ENCODE peak calls at places on chromosomes 3 and 15, in four cellular contexts. S, D, V and Y are unnamed samples.

GRCh38 chr3:139679218-139679617 is 1.4 kb upstream of the NMNAT3 start:
- DNase-seq in S (no peak), D (no peak), V (no peak), Y (no peak)

GRCh38 chr15:28125673-28126651 is 26.8 kb upstream of the OCA2 start:
- DNase-seq in D (no peak), V (no peak), S (no peak), Y (peak; percentile 41)

GRCh38 chr3:38543602-38544001 is 47.5 kb downstream of the EXOG start:
- DNase-seq in S (no peak), V (no peak), D (no peak), Y (peak; percentile 86)

GRCh38 chr15:63023351-63023945 is 19.1 kb upstream of the TPM1 start:
- DNase-seq in D (no peak), V (no peak), S (no peak), Y (no peak)

GRCh38 chr15:85494035-85494793 is 113.8 kb downstream of the AKAP13 start:
- DNase-seq in S (no peak), V (no peak), D (no peak), Y (no peak)

GRCh38 chr15:93378547-93378946 is 289.5 kb upstream of the RGMA start:
- DNase-seq in D (no peak), V (peak; percentile 51), S (no peak), Y (no peak)

GRCh38 chr3:47404955-47405790 is 24.4 kb downstream of the PTPN23 start:
- DNase-seq in V (peak; percentile 49), S (peak; percentile 67), D (no peak), Y (no peak)

GRCh38 chr3:40173291-40173710 is 136.2 kb upstream of the EIF1B start:
- DNase-seq in S (peak; percentile 92), V (no peak), D (no peak), Y (no peak)

GRCh38 chr3:377158-377561 is 180.6 kb downstream of the CHL1 start:
- DNase-seq in S (no peak), V (no peak), D (no peak), Y (no peak)

GRCh38 chr3:47006145-47006651 is 26.7 kb downstream of the NBEAL2 start:
- DNase-seq in S (no peak), D (no peak), V (no peak), Y (no peak)

GRCh38 chr3:41434781-41435180 is 235.5 kb downstream of the CTNNB1 start:
- DNase-seq in S (no peak), V (no peak), D (no peak), Y (no peak)

GRCh38 chr3:195102609-195103467 is 168.1 kb downstream of the XXYLT1 start:
- DNase-seq in V (peak; percentile 39), D (no peak), S (no peak), Y (no peak)

GRCh38 chr15:100692671-100693070 is 90.3 kb downstream of the ASB7 start:
- DNase-seq in D (no peak), V (no peak), S (no peak), Y (no peak)

GRCh38 chr3:12591456-12591855 is 34.6 kb downstream of the MKRN2 start:
- DNase-seq in V (no peak), S (no peak), D (no peak), Y (no peak)

GRCh38 chr3:156658732-156659090 is 15.7 kb upstream of the TIPARP start:
- DNase-seq in S (no peak), D (no peak), V (no peak), Y (no peak)

GRCh38 chr15:37109952-37110630 is 9.7 kb upstream of the MEIS2 start:
- DNase-seq in S (no peak), D (peak; percentile 67), V (no peak), Y (peak; percentile 69)

GRCh38 chr3:19046440-19046839 is 101.9 kb upstream of the KCNH8 start:
- DNase-seq in V (no peak), S (no peak), D (no peak), Y (no peak)

GRCh38 chr15:47410243-47410642 is 307.1 kb upstream of the SEMA6D start:
- DNase-seq in V (no peak), S (no peak), D (no peak), Y (no peak)

GRCh38 chr15:23397779-23398178 is 43.2 kb downstream of the GOLGA8S start:
- DNase-seq in S (no peak), D (no peak), V (no peak), Y (peak; percentile 26)

GRCh38 chr3:58585005-58585786 is 8.0 kb upstream of the FAM107A start:
- DNase-seq in D (peak; percentile 90), S (peak; percentile 62), V (peak; percentile 83), Y (peak; percentile 90)

GRCh38 chr3:190252080-190252479 is 70.2 kb downstream of the CLDN1 start:
- DNase-seq in S (no peak), D (no peak), V (peak; percentile 33), Y (no peak)

GRCh38 chr3:10496121-10496863 is 9.1 kb downstream of the ATP2B2 start:
- DNase-seq in S (no peak), V (no peak), D (no peak), Y (no peak)

GRCh38 chr3:150183619-150184425 is 213.1 kb upstream of the PFN2 start:
- DNase-seq in V (peak; percentile 69), D (peak; percentile 72), S (peak; percentile 65), Y (peak; percentile 69)

GRCh38 chr3:183058351-183058750 is 40.9 kb downstream of the MCCC1 start:
- DNase-seq in V (no peak), S (no peak), D (no peak), Y (no peak)

GRCh38 chr3:100737334-100737733 is 28.0 kb downstream of the TFG start:
- DNase-seq in S (no peak), D (no peak), V (no peak), Y (no peak)

GRCh38 chr3:71726106-71726505 is 904 bp upstream of the EIF4E3 start:
- DNase-seq in V (no peak), D (no peak), S (no peak), Y (no peak)

GRCh38 chr3:62289922-62290321 is 83.4 kb downstream of the FEZF2 start:
- DNase-seq in D (no peak), V (no peak), S (no peak), Y (no peak)

GRCh38 chr15:99509686-99510461 is 55.9 kb upstream of the MEF2A start:
- DNase-seq in V (no peak), S (no peak), D (no peak), Y (no peak)

GRCh38 chr15:99507016-99507731 is 58.6 kb upstream of the MEF2A start:
- DNase-seq in S (no peak), D (no peak), V (peak; percentile 56), Y (peak; percentile 71)

GRCh38 chr15:99506399-99506798 is 59.4 kb upstream of the MEF2A start:
- DNase-seq in V (no peak), D (no peak), S (no peak), Y (no peak)

GRCh38 chr15:99508807-99509311 is 56.9 kb upstream of the MEF2A start:
- DNase-seq in V (no peak), D (no peak), S (no peak), Y (no peak)

GRCh38 chr15:99507732-99508571 is 57.8 kb upstream of the MEF2A start:
- DNase-seq in S (no peak), V (peak; percentile 44), D (no peak), Y (no peak)
- TF ChIP-seq CTCF in S (no peak), V (no peak), D (no peak), Y (no peak)

DNA sequence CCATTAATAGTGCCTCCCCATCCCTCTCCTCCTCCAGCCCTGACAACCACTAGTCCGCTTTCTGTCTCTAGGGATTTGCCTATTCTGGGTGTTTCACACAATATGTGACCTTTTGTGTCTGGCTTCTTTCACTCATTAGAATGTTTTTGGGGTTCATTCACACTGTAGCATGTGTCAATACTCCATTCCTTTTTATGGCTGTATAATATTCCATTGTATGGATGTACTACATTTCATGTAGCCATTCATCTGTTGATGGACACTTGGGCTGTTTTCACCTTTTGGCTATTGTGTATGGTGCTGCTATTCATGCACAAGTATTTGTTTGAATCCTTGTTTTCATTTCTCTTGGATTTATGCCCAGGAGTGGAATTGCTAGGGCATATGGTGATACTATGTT is 16.5 kb downstream of the GRK7 start:
- DNase-seq in V (no peak), D (no peak), S (no peak), Y (no peak)
- TF ChIP-seq CTCF in V (no peak), D (no peak), S (no peak), Y (no peak)

GRCh38 chr3:65291448-65292091 is 603.8 kb upstream of the ADAMTS9 start:
- DNase-seq in D (no peak), S (no peak), V (no peak), Y (no peak)

GRCh38 chr3:65284971-65285370 is 597.2 kb upstream of the ADAMTS9 start:
- DNase-seq in D (no peak), S (no peak), V (no peak), Y (no peak)

GRCh38 chr3:65288781-65289180 is 601.0 kb upstream of the ADAMTS9 start:
- DNase-seq in S (no peak), V (no peak), D (no peak), Y (no peak)

DNA sequence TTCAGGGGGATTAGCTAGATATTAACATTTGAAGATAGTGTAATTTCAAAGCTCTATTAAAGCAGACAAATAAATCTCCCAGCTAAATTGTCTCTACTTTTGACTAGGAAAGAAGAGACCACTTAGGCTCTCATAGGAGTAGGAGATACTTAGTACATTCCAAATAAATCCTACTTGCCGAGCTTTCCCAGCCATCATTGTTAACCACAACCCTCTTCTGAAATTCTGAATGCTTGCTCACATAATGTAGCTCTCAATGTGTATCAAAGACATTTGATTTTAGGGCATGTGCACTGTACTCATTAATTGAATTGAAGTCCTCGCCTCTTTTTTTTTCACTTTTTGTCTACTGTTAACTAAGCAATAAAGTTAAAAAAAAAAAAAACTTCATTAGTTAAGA is 598.2 kb upstream of the ADAMTS9 start:
- DNase-seq in S (no peak), D (no peak), V (no peak), Y (no peak)
- TF ChIP-seq CTCF in S (no peak), D (no peak), V (no peak), Y (no peak)

GRCh38 chr15:32649336-32649735 is 7.8 kb downstream of the SCG5 start:
- DNase-seq in S (no peak), V (no peak), D (no peak), Y (no peak)
- TF ChIP-seq CTCF in S (peak; percentile 8), V (no peak), D (no peak), Y (no peak)

GRCh38 chr15:77685082-77685815 is 52.5 kb upstream of the LINGO1 start:
- DNase-seq in S (no peak), V (no peak), D (no peak), Y (no peak)
- TF ChIP-seq CTCF in S (no peak), V (no peak), D (no peak), Y (no peak)

GRCh38 chr3:198080521-198081384 is 120.7 kb downstream of the LMLN start:
- DNase-seq in D (peak; percentile 81), V (peak; percentile 34), S (no peak), Y (peak; percentile 37)

GRCh38 chr3:198081421-198081844 is 121.4 kb downstream of the LMLN start:
- DNase-seq in D (peak; percentile 36), S (no peak), V (no peak), Y (no peak)

GRCh38 chr3:198076722-198077308 is 116.8 kb downstream of the LMLN start:
- DNase-seq in V (no peak), S (no peak), D (no peak), Y (no peak)

GRCh38 chr3:198079771-198080520 is 119.9 kb downstream of the LMLN start:
- DNase-seq in V (no peak), D (peak; percentile 46), S (no peak), Y (no peak)
- TF ChIP-seq CTCF in V (no peak), D (no peak), S (no peak), Y (no peak)

DNA sequence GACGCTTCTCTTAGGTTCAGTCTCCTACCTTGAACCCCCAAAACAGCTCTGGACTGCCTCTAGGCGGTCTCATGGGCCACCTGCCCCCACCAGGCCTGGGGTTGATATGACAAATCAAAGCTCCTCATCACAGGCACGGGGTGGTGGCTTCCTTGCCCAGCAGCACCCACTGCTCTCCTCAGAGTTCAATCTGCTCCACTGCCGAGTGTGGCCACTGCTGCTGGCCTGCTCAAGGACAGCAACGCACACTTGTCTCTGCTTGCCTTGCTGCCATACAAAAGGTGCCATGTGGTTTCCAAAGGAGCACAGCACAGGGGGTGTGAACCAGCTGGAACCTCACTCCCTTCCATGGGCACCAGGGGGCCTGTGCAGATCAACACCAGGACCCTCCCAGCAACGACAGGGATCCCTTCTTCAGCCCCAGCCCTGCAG is 10.2 kb downstream of the KBTBD13 start:
- DNase-seq in V (no peak), S (no peak), D (no peak), Y (no peak)
- TF ChIP-seq CTCF in V (no peak), S (no peak), D (peak; percentile 5), Y (no peak)